ENCODE peak calls at places on chromosomes 11 and 22, in six cellular contexts. K is body of pancreas, T is adrenal gland, W is cardiac muscle cell, B is tibial artery, Q is lower lobe of right lung. N is an unnamed sample. For H3K36me3 and H3K9me3, the result is how much of the 10 kb centered on the place peaks cover.

GRCh38 chr22:20781272-20781990 is 7.5 kb downstream of the SERPIND1 start:
- DNase-seq in K (no peak), T (no peak), W (peak), B (peak), Q (no peak), N (no peak)

GRCh38 chr22:44782286-44782830 is 30.0 kb downstream of the ARHGAP8 start:
- DNase-seq in K (no peak), T (no peak), W (peak), B (no peak), Q (no peak), N (no peak)

GRCh38 chr22:30246962-30247376 is 410 bp upstream of the LIF start:
- DNase-seq in K (no peak), T (no peak), W (no peak), B (no peak), Q (no peak), N (no peak)

GRCh38 chr11:1815311-1815710 is 19.5 kb upstream of the SYT8 start:
- DNase-seq in K (no peak), T (no peak), W (no peak), B (no peak), Q (no peak), N (no peak)

GRCh38 chr11:59142530-59143507 is at the start of gene FAM111A:
- DNase-seq in K (peak), T (peak), W (peak), B (peak), Q (peak), N (peak)

GRCh38 chr11:124763156-124763947 is 1.3 kb upstream of the ESAM start:
- DNase-seq in K (peak), T (peak), W (peak), B (peak), Q (peak), N (peak)

GRCh38 chr11:40445391-40445790 is 1014.1 kb downstream of the LRRC4C start:
- DNase-seq in K (no peak), T (no peak), W (no peak), B (no peak), Q (no peak), N (no peak)

GRCh38 chr11:85132839-85133238 is 494.3 kb downstream of the DLG2 start:
- DNase-seq in K (no peak), T (no peak), W (no peak), B (no peak), Q (no peak), N (no peak)

GRCh38 chr11:48900131-48900800 is 83.4 kb downstream of the TRIM51G start:
- DNase-seq in K (no peak), T (no peak), W (no peak), B (peak), Q (peak), N (no peak)

GRCh38 chr22:41435560-41435959 is 11.0 kb downstream of the TOB2 start:
- DNase-seq in K (no peak), T (no peak), W (no peak), B (no peak), Q (no peak), N (no peak)

GRCh38 chr11:45809456-45810395 is 4.8 kb downstream of the SLC35C1 start:
- DNase-seq in K (no peak), T (no peak), W (no peak), B (peak), Q (no peak), N (no peak)

GRCh38 chr11:38577769-38578168 is 1979.7 kb upstream of the RAG2 start:
- DNase-seq in K (no peak), T (no peak), W (no peak), B (no peak), Q (no peak), N (no peak)

GRCh38 chr11:27211370-27212127 is 151.5 kb downstream of the CCDC34 start:
- DNase-seq in K (no peak), T (no peak), W (no peak), B (no peak), Q (no peak), N (no peak)

GRCh38 chr11:1224109-1224485 is 1.2 kb downstream of the MUC5B start:
- DNase-seq in K (peak), T (no peak), W (no peak), B (peak), Q (peak), N (peak)

GRCh38 chr11:10395196-10395897 is 59.7 kb upstream of the AMPD3 start:
- DNase-seq in K (no peak), T (no peak), W (no peak), B (no peak), Q (no peak), N (no peak)

GRCh38 chr11:17571431-17572358 is 24.6 kb downstream of the OTOG start:
- DNase-seq in K (no peak), T (no peak), W (no peak), B (no peak), Q (no peak), N (no peak)

GRCh38 chr11:68411501-68411991 is 49.0 kb upstream of the PPP6R3 start:
- DNase-seq in K (no peak), T (no peak), W (no peak), B (no peak), Q (peak), N (no peak)

GRCh38 chr22:16781764-16782329 is 43.4 kb downstream of the XKR3 start:
- DNase-seq in K (no peak), T (no peak), W (no peak), B (no peak), Q (no peak), N (no peak)

GRCh38 chr11:12274558-12275197 is 102.7 kb upstream of the PARVA start:
- DNase-seq in K (peak), T (no peak), W (no peak), B (peak), Q (no peak), N (no peak)

GRCh38 chr11:70736461-70736860 is 338.1 kb downstream of the CTTN start:
- DNase-seq in K (no peak), T (no peak), W (no peak), B (no peak), Q (no peak), N (no peak)

GRCh38 chr22:27997538-27997937 is 78.5 kb upstream of the PITPNB start:
- DNase-seq in K (no peak), T (no peak), W (no peak), B (peak), Q (peak), N (peak)

GRCh38 chr11:14789879-14790484 is 102.0 kb downstream of the CYP2R1 start:
- DNase-seq in K (no peak), T (no peak), W (peak), B (no peak), Q (no peak), N (no peak)

GRCh38 chr22:46091277-46091977 is 58.9 kb upstream of the PPARA start:
- DNase-seq in K (peak), T (no peak), W (no peak), B (peak), Q (peak), N (no peak)

GRCh38 chr11:65915101-65915820 is 3.6 kb downstream of the C11orf68 start:
- DNase-seq in K (no peak), T (peak), W (no peak), B (peak), Q (no peak), N (no peak)

GRCh38 chr22:49016909-49017768 is 810.5 kb downstream of the BRD1 start:
- DNase-seq in K (no peak), T (no peak), W (no peak), B (peak), Q (peak), N (no peak)

GRCh38 chr11:35618497-35619029 is 303 bp downstream of the FJX1 start:
- DNase-seq in K (peak), T (peak), W (peak), B (no peak), Q (peak), N (no peak)

GRCh38 chr11:58086528-58086927 is 38.8 kb downstream of the OR9I1 start:
- DNase-seq in K (no peak), T (no peak), W (no peak), B (no peak), Q (no peak), N (no peak)
- TF ChIP-seq CTCF in K (no peak), T (no peak), W (no peak), B (no peak), Q (no peak), N (no peak)

DNA sequence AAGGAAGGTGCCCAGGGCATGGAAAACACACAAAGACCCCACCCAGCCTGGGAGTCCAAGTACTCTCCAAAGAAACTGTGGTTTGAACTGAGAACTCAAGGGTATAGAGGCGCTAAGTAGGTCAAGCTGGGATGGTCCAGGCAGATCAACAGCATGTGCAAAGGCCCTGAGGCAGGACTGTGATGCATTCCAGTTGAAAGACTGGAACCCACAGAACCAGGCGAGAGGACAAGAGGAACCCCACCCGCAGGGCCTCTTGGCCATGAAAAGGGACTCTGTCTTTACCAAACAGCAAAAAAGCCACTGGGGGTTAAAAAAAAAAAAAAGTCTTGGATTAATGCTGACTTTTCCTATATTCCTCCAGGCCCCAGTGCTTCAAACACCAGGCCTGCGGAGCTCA is 14.3 kb downstream of the CARD10 start:
- DNase-seq in K (no peak), T (no peak), W (no peak), B (no peak), Q (no peak), N (no peak)
- H3K36me3 ChIP-seq in K (under half), T (under half), W (under half), B (under half), Q (under half), N (under half)

GRCh38 chr11:41954034-41954433 is 494.6 kb upstream of the LRRC4C start:
- DNase-seq in K (no peak), T (no peak), W (peak), B (no peak), Q (no peak), N (no peak)
- H3K9me3 ChIP-seq in K (under half), T (under half), W (under half), B (under half), Q (under half), N (under half)

DNA sequence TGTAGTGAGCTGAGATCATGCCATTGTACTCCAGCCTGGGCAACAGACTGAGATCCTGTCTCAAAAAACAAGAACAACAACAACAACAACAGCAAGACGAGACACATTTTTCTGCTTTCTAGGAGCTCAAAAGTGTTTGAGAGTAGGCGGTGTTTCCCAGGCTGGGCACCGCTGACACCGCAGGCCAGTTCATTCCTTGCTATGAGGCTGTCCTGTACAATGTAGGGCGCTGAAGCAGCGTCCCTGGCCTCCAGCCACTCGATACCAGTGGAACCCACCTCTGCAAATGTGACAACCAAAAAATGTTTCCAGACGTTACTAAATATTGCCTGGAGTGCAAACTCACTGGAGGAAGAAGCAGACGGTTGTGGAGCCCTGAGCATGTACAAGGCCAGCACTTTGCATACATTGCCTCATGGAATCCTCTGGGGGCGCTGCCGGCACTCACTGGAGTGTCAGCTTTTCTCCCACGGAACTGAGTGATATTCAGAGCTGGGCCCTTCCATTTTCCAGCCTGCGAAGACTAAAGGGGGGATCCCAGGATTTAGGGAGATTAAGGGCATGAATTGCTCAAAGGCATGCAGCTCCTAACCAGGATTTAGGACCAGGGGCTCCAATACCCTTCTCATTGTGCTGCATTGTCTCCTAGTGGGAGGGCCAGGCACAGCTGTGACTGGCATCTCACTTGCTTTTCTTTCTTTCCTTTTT is 5.8 kb upstream of the MIEF1 start:
- DNase-seq in K (peak), T (peak), W (peak), B (peak), Q (peak), N (peak)
- TF ChIP-seq CTCF in K (peak), T (peak), W (peak), B (peak), Q (peak), N (peak)

GRCh38 chr11:118631109-118631508 is 23.7 kb downstream of the PHLDB1 start:
- DNase-seq in K (no peak), T (no peak), W (no peak), B (no peak), Q (no peak), N (no peak)
- H3K36me3 ChIP-seq in K (under half), T (under half), W (under half), B (half or more), Q (half or more), N (under half)

DNA sequence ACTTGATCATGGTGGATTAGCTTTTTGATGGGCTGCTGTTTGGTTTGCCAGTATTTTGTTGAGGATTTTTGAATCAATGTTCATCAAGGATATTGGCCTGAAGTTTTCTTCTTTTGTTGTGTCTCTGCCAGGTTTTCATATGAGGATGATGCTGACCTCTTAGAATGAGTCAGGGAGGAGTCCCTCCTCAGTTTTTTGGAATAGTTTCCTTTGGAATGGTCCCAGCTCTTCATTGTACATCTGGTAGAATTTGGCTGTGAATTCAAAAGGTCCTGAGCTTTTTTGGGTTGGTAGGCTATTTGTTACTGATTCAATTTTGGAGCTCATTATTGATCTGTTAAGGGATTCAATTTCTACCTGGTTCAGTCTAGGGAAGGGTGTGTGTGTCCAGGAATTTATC is 78.1 kb downstream of the CTSC start:
- DNase-seq in K (no peak), T (no peak), W (no peak), B (no peak), Q (no peak), N (no peak)
- H3K9me3 ChIP-seq in K (under half), T (under half), W (under half), B (under half), Q (under half), N (under half)

DNA sequence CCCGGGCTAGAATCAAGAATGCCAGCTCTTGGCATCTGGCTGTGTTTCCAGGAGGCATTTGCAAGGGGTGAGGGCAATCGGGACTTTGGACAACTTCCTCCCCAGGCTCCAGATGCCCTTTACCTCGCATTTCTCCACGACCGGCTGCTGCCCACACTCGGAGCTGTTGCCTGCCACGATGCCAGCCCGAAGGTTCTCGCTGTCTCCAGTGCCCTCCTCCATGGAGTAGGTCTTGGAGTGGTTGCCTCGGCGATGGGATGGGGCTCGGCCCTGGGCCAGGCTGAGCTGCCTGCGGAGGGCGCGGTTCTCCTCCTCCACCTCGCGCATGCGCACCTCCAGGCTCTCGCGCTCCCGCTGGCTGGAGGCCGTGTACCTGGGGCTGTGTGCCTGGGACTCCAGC is 270.0 kb downstream of the LARGE1 start:
- DNase-seq in K (no peak), T (no peak), W (no peak), B (no peak), Q (no peak), N (no peak)
- TF ChIP-seq CTCF in K (no peak), T (no peak), W (no peak), B (no peak), Q (no peak), N (no peak)